ENCODE peak calls at places on chromosomes 12 and 14, in seven cellular contexts. U is psoas muscle; A is tibial artery; W is GM23248; C is transverse colon; J is ovary; K is CD8-positive, alpha-beta memory T cell. Y is an unnamed sample. For H3K4me1, the result is how much of the 10 kb centered on the place peaks cover.

GRCh38 chr14:40417777-40418401 is 985.7 kb upstream of the FBXO33 start:
- DNase-seq in U (no peak), A (no peak), W (peak), C (no peak), J (no peak), K (no peak), Y (peak)

GRCh38 chr12:41636658-41637057 is 448.5 kb downstream of the PDZRN4 start:
- DNase-seq in U (no peak), A (no peak), W (no peak), C (no peak), J (no peak), K (no peak), Y (no peak)

GRCh38 chr12:7797698-7798398 is 8.6 kb downstream of the NANOG start:
- DNase-seq in U (no peak), A (no peak), W (peak), C (no peak), J (no peak), K (no peak), Y (no peak)

GRCh38 chr12:103851127-103851526 is 10.1 kb upstream of the NT5DC3 start:
- DNase-seq in U (no peak), A (no peak), W (peak), C (no peak), J (no peak), K (no peak), Y (no peak)

GRCh38 chr12:113068312-113068935 is 11.9 kb downstream of the DTX1 start:
- DNase-seq in U (no peak), A (no peak), W (no peak), C (no peak), J (no peak), K (no peak), Y (no peak)

GRCh38 chr12:68809190-68810026 is 1.4 kb downstream of the MDM2 start:
- DNase-seq in U (no peak), A (no peak), W (peak), C (no peak), J (no peak), K (no peak), Y (no peak)

GRCh38 chr12:124742111-124742510 is 121.6 kb downstream of the SCARB1 start:
- DNase-seq in U (no peak), A (no peak), W (no peak), C (no peak), J (no peak), K (no peak), Y (no peak)

GRCh38 chr14:88985654-88986053 is 161.2 kb downstream of the TTC8 start:
- DNase-seq in U (no peak), A (no peak), W (no peak), C (no peak), J (no peak), K (no peak), Y (no peak)

GRCh38 chr12:95004610-95005009 is 1.1 kb upstream of the NDUFA12 start:
- DNase-seq in U (no peak), A (no peak), W (peak), C (no peak), J (no peak), K (no peak), Y (no peak)

GRCh38 chr12:10131101-10131632 is 1.2 kb upstream of the CLEC7A start:
- DNase-seq in U (no peak), A (no peak), W (no peak), C (no peak), J (no peak), K (no peak), Y (no peak)

GRCh38 chr14:89399157-89399556 is 17.9 kb downstream of the FOXN3 start:
- DNase-seq in U (no peak), A (no peak), W (no peak), C (no peak), J (no peak), K (no peak), Y (no peak)

GRCh38 chr12:110579239-110579888 is 3.8 kb downstream of the PPTC7 start:
- DNase-seq in U (no peak), A (no peak), W (no peak), C (no peak), J (no peak), K (peak), Y (no peak)

GRCh38 chr12:114294303-114294685 is 111.7 kb downstream of the TBX5 start:
- DNase-seq in U (no peak), A (no peak), W (peak), C (no peak), J (no peak), K (no peak), Y (no peak)

GRCh38 chr12:14716848-14717444 is 20.5 kb upstream of the GUCY2C start:
- DNase-seq in U (no peak), A (no peak), W (peak), C (peak), J (no peak), K (peak), Y (peak)

GRCh38 chr12:1668833-1669543 is 21.9 kb upstream of the ADIPOR2 start:
- DNase-seq in U (peak), A (no peak), W (no peak), C (no peak), J (no peak), K (no peak), Y (no peak)

GRCh38 chr12:62761658-62762057 is 173.3 kb downstream of the PPM1H start:
- DNase-seq in U (peak), A (peak), W (peak), C (no peak), J (no peak), K (no peak), Y (no peak)

GRCh38 chr12:92717202-92717601 is 14.4 kb downstream of the PLEKHG7 start:
- DNase-seq in U (no peak), A (no peak), W (peak), C (no peak), J (no peak), K (no peak), Y (no peak)

GRCh38 chr12:112939761-112940357 is 1.6 kb downstream of the OAS3 start:
- DNase-seq in U (no peak), A (no peak), W (no peak), C (no peak), J (no peak), K (no peak), Y (no peak)

GRCh38 chr14:29926701-29927595 is 699 bp downstream of the PRKD1 start:
- DNase-seq in U (peak), A (peak), W (peak), C (peak), J (no peak), K (no peak), Y (peak)

GRCh38 chr14:49895480-49895879 is 2.6 kb downstream of the ARF6 start:
- DNase-seq in U (no peak), A (no peak), W (peak), C (no peak), J (no peak), K (no peak), Y (no peak)
- H3K4me1 ChIP-seq in U (under half), A (half or more), W (under half), C (under half), J (under half), K (under half), Y (under half)

DNA sequence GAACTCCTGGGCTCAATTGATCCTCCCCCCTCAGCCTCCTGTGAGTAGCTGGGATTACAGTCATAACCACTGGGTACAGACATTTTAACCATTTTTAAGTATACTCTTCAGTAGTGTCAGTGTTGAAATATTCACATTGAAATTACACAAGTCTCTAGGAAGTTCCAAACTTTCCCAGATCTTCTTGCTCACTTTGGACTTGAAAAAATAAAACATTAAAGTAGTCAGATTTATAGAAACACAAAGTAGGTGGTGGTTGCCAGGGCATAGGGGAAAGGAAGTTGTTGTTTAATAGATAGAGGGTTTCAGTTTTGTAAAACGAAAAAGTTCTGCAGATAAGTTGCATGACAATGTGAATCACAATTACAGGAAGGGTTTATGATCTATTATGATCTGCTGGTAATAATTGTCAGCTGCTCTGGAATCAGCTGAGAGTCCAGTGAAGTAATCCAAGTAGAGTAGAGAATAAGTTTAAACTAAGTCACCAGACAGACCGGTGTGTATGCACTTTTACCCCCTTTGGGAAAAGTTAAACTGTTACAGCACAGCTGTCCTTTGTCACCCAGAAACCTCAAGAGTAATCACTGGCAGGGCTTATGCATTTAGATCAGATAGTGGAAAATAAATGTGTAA is 27.4 kb downstream of the PCNX1 start:
- DNase-seq in U (no peak), A (no peak), W (peak), C (no peak), J (no peak), K (peak), Y (no peak)
- H3K27ac ChIP-seq in U (peak), A (no peak), W (peak), C (peak), J (peak), K (no peak), Y (no peak)

DNA sequence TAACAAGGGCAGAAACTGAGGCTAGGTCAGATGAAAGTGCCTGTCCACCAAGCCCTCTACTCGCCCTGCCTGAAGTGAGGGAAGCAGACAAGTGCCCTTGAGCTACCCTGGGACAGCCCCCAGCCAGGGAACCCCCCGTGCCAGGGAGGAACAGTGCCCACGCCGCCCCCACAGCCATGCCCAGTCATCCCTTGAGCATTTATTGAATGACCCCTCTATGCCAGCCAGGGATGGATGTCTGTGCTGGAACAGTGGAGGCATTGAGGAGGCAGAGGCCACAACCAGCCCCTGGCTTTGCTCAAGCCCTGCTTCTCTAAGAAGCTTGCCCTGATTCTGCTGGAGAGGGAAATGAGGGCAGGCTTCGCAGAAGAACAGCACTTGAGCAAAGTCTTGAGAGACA is 3.7 kb upstream of the AQP6 start:
- DNase-seq in U (no peak), A (peak), W (no peak), C (no peak), J (no peak), K (no peak), Y (no peak)
- H3K4me1 ChIP-seq in U (under half), A (under half), W (under half), C (under half), J (under half), K (under half), Y (under half)

DNA sequence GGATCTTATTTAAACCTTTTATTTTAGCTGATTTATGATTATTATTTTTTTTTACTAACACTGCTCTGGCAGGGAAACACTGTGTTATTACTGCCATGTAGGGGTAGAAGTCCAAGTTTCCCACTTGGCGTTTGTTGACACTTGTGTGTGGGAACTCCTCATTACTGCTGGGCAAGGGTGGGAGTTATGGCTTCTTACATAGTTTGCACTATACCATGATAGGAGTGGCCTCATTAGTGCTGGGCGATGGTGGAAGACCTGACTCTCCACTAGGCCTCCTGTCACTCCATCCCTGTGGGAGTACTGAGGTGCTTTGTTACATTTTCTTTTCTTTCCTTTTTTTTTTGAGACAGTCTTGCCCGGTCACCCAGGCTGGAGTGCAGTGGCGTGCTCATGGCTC is 83.5 kb downstream of the BRMS1L start:
- DNase-seq in U (no peak), A (no peak), W (no peak), C (peak), J (no peak), K (no peak), Y (no peak)
- H3K27ac ChIP-seq in U (no peak), A (no peak), W (no peak), C (no peak), J (no peak), K (no peak), Y (no peak)

DNA sequence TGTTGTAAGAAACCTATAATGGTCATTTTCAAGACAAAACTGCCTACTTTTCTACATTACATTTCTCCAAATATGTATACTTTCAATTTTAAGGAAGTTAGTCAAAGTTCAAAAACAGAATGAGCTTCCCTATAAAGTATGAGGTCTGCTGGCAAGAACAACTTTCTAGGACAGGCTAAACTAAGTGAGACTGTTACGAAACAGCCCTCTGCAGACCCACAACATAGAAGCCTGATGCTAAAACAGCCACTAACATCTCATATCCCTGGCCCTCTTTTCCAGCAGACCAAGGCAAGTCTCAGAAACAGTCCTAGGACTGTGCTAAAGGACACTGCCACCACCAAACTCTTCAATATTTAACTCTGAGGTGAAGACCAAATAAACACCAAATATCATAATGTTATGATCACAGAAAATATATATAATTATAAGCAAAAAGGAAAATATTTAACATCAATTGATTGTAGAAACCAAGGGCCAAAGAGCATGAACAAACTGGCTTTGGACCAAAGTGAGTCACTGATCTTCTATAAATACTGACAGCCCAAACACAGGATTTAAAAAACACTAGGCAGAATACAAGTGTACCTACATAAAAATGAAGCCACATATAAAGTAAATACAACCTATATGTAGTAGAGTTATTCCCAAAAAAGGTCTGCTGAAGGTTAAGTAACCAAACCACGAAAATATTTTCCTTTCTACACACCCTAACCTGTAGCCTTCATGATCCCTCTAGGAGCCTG is 27.7 kb downstream of the PPP4R3A start:
- DNase-seq in U (no peak), A (no peak), W (peak), C (no peak), J (no peak), K (no peak), Y (no peak)
- H3K4me1 ChIP-seq in U (under half), A (half or more), W (under half), C (under half), J (under half), K (under half), Y (under half)

DNA sequence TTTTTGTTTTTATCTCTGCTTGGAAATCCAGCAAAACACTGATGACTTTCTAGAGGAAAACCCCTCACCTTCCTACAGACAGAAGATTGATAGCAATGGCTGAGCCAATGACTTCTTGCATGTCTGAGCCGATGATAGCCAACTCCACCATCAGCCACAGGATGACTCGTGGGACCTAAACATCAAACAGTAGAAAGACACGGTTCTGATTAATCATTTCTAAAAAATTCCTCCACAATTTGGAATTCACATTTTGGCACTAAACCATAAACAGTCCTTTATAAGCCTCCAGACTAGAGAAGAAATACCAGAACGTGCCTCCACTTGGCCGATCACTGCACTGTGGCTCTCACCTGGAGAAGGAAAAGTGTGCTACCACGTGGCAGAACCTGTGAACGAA is 25.9 kb downstream of the SLC11A2 start:
- DNase-seq in U (no peak), A (no peak), W (peak), C (no peak), J (no peak), K (no peak), Y (no peak)
- H3K27ac ChIP-seq in U (no peak), A (no peak), W (no peak), C (no peak), J (no peak), K (no peak), Y (peak)

GRCh38 chr12:56634242-56634836 is 4.2 kb upstream of the BAZ2A start:
- DNase-seq in U (no peak), A (peak), W (peak), C (peak), J (peak), K (peak), Y (peak)
- H3K4me1 ChIP-seq in U (half or more), A (under half), W (under half), C (under half), J (under half), K (half or more), Y (under half)

DNA sequence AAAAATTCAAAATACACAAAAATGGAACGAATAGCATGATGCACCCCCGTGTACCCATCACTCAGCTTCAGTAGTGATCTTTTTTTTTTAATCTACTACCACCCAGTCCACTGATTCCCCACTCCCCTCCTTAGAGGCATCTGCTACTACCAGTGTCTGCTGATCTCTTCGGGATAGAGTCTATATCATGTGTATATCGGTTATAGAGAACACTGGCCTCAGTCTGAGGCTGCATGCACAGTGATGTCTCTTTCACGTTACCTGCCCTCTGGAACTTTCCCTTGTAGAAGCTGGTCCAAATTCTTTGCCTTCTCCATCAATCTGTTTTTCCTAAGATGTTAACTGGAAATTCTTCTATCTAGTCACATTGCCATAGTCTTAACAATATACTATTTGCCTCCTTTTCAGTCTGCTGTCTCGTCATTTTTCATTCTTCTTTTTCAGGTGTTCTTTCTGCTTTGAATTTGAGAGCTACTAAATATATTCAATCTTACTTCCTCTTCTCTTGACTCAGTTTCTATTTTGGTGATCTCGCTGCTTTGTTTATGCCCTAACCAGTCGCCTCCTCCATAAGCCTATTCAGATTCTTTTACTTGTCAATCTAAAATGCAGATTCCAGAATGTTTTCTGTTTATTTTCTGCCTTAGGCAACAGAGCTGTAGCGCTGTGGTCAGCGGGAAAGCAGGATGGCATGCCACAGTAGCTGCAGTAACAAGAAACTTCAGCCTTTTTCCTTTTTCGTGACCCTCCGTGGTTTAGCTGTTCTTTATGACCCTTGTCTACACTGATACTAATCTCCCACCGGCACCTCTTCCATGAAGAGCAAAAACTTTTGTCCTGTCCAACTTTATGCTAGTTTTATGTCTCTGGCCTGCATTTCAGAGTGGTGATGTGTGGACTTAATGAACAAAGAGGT is 67.0 kb downstream of the FBXW8 start:
- DNase-seq in U (no peak), A (no peak), W (no peak), C (no peak), J (no peak), K (no peak), Y (no peak)
- H3K27ac ChIP-seq in U (no peak), A (no peak), W (no peak), C (no peak), J (no peak), K (no peak), Y (no peak)

GRCh38 chr14:24701031-24701430 is 67.0 kb upstream of the GZMB start:
- DNase-seq in U (no peak), A (no peak), W (no peak), C (no peak), J (no peak), K (no peak), Y (no peak)

GRCh38 chr14:24700511-24700910 is 66.5 kb upstream of the GZMB start:
- DNase-seq in U (no peak), A (no peak), W (no peak), C (no peak), J (no peak), K (no peak), Y (no peak)

GRCh38 chr14:24695265-24696241 is 61.6 kb upstream of the GZMB start:
- DNase-seq in U (no peak), A (no peak), W (no peak), C (no peak), J (no peak), K (no peak), Y (no peak)

GRCh38 chr14:24694680-24695079 is 60.7 kb upstream of the GZMB start:
- DNase-seq in U (no peak), A (no peak), W (no peak), C (no peak), J (no peak), K (no peak), Y (no peak)

DNA sequence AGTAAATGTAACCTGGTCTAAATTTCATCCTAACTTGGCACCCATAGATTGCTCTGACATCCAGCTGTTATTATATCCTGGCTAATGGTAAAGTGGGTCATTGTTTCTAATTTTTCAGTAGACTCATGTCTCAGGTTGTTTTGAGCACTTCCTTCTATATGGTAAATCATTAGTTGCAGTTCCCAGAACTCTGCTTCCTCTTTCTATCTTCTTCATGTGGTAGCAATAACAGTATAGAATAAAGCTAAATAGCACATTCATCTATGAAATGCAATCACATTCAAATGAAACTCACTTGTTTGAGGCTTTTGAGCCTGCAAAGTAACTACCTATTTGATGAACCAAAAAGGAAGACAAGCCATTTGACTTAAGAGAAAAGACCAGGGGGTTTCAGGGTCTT is 65.1 kb upstream of the GZMB start:
- DNase-seq in U (no peak), A (no peak), W (no peak), C (no peak), J (no peak), K (no peak), Y (no peak)
- H3K4me1 ChIP-seq in U (under half), A (under half), W (under half), C (under half), J (under half), K (under half), Y (under half)